ENCODE peak calls at places on chromosome 1, in four cellular contexts. D is heart right ventricle, Q is right lobe of liver, A is breast epithelium. E is an unnamed sample. For H3K4me1, the result is how much of the 10 kb centered on the place peaks cover.

GRCh38 chr1:118304722-118305344 is 119.8 kb upstream of the SPAG17 start:
- DNase-seq in D (no peak), Q (no peak), A (no peak), E (no peak)

GRCh38 chr1:202710070-202711025 is at the start of gene SYT2:
- DNase-seq in D (no peak), Q (no peak), A (no peak), E (peak)

GRCh38 chr1:5968161-5968736 is 24.0 kb downstream of the NPHP4 start:
- DNase-seq in D (no peak), Q (no peak), A (no peak), E (peak)

GRCh38 chr1:82464362-82464931 is 663.7 kb downstream of the ADGRL2 start:
- DNase-seq in D (peak), Q (peak), A (no peak), E (no peak)

GRCh38 chr1:67601539-67601938 is 83.5 kb upstream of the GADD45A start:
- DNase-seq in D (no peak), Q (no peak), A (no peak), E (no peak)

GRCh38 chr1:178011101-178011828 is 41.4 kb upstream of the SEC16B start:
- DNase-seq in D (no peak), Q (no peak), A (no peak), E (no peak)

GRCh38 chr1:3688356-3688755 is 36.0 kb downstream of the TP73 start:
- DNase-seq in D (no peak), Q (no peak), A (no peak), E (no peak)

GRCh38 chr1:93609536-93609935 is 72.1 kb downstream of the BCAR3 start:
- DNase-seq in D (no peak), Q (no peak), A (no peak), E (peak)

GRCh38 chr1:9733160-9733789 is 81.7 kb downstream of the PIK3CD start:
- DNase-seq in D (no peak), Q (no peak), A (no peak), E (peak)

GRCh38 chr1:198809247-198809646 is 170.4 kb downstream of the PTPRC start:
- DNase-seq in D (no peak), Q (no peak), A (no peak), E (no peak)

GRCh38 chr1:7488475-7488842 is 282.6 kb upstream of the VAMP3 start:
- DNase-seq in D (no peak), Q (no peak), A (no peak), E (no peak)
- H3K4me3 ChIP-seq in D (no peak), Q (no peak), A (no peak), E (no peak)

GRCh38 chr1:220880367-220880680 is 1.1 kb downstream of the HLX start:
- DNase-seq in D (no peak), Q (no peak), A (no peak), E (no peak)

GRCh38 chr1:220879090-220879508 is at the start of gene HLX:
- DNase-seq in D (peak), Q (peak), A (peak), E (peak)

GRCh38 chr1:220879509-220880366 is 495 bp downstream of the HLX start:
- DNase-seq in D (peak), Q (peak), A (no peak), E (peak)

GRCh38 chr1:220881918-220882891 is 3.0 kb downstream of the HLX start:
- DNase-seq in D (peak), Q (no peak), A (no peak), E (peak)

GRCh38 chr1:220880726-220881506 is 1.7 kb downstream of the HLX start:
- DNase-seq in D (peak), Q (peak), A (no peak), E (peak)
- H3K4me1 ChIP-seq in D (under half), Q (under half), A (under half), E (under half)

DNA sequence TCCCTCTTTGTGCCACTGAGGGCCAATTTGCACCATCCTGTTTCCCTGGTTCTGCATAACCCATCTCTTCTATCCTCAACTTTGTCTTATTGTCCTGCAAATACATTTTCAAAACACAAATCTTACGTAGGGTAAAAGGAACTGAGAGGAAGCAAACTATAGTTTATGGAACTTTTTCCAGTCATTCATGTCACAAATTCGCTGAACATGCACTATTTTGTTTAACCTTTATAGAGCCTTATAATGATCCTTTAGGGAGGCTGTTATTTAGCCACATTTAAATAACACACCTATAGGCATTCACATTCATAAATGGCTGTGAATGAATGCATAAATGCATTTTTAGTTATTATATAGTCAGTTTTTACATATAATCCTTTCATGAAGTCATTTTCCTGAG is 85.0 kb downstream of the PLPPR5 start:
- DNase-seq in D (no peak), Q (no peak), A (no peak), E (no peak)
- H3K4me3 ChIP-seq in D (no peak), Q (no peak), A (no peak), E (no peak)

DNA sequence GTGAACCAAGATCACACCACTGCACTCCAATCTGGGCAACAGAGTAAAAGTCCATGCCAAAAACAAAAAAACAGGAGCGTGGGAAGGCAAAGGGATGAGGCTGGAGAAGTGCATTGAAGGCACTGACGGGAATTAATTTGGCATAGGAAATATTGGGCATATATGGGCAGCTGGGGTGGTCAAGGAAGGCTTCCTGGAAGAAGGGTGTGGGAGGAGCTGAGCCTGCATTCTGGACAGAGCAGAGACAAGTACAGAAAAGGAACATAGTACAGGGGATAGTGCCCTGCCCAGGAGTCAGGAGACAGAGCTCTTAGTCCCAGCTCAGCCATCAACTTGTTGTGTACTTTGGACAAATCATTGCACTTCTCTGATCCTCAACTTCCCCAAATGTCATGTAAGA is 11.7 kb downstream of the SDC3 start:
- DNase-seq in D (no peak), Q (no peak), A (no peak), E (no peak)
- H3K4me1 ChIP-seq in D (under half), Q (under half), A (under half), E (under half)

DNA sequence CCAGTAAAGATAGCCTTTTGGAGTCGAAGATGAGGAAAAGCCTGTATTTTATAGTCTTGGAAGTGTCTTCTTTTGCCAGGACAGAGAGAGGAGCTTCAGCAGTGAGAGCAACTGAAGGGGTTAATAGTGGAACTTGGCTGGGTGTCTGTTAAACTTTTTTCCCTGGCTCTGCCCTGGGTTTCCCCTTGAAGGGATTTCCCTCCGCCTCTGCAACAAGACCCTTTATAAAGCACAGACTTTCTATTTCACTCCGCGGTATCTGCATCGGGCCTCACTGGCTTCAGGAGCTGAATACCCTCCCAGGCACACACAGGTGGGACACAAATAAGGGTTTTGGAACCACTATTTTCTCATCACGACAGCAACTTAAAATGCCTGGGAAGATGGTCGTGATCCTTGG is at the start of gene VCAM1:
- DNase-seq in D (no peak), Q (no peak), A (no peak), E (no peak)
- H3K4me3 ChIP-seq in D (peak), Q (peak), A (peak), E (peak)

GRCh38 chr1:26719205-26719604 is 23.4 kb downstream of the ARID1A start:
- DNase-seq in D (no peak), Q (no peak), A (no peak), E (no peak)
- H3K4me1 ChIP-seq in D (half or more), Q (half or more), A (under half), E (under half)

GRCh38 chr1:156245451-156246232 is 2.2 kb downstream of the PAQR6 start:
- DNase-seq in D (no peak), Q (no peak), A (no peak), E (no peak)
- H3K4me3 ChIP-seq in D (peak), Q (peak), A (peak), E (no peak)

GRCh38 chr1:27147842-27148518 is 6.9 kb downstream of the SLC9A1 start:
- DNase-seq in D (no peak), Q (no peak), A (no peak), E (no peak)
- H3K4me1 ChIP-seq in D (half or more), Q (under half), A (under half), E (under half)

GRCh38 chr1:111221276-111221632 is 6.3 kb upstream of the CHI3L2 start:
- DNase-seq in D (no peak), Q (no peak), A (no peak), E (no peak)

GRCh38 chr1:111221633-111222286 is 5.8 kb upstream of the CHI3L2 start:
- DNase-seq in D (no peak), Q (no peak), A (no peak), E (no peak)

GRCh38 chr1:111225091-111225490 is 2.4 kb upstream of the CHI3L2 start:
- DNase-seq in D (no peak), Q (no peak), A (no peak), E (no peak)

GRCh38 chr1:111222308-111223125 is 5.0 kb upstream of the CHI3L2 start:
- DNase-seq in D (peak), Q (peak), A (peak), E (peak)

GRCh38 chr1:111223126-111223443 is 4.4 kb upstream of the CHI3L2 start:
- DNase-seq in D (no peak), Q (no peak), A (no peak), E (no peak)
- H3K4me3 ChIP-seq in D (no peak), Q (no peak), A (no peak), E (no peak)

GRCh38 chr1:24403806-24404205 is 9.8 kb downstream of the STPG1 start:
- DNase-seq in D (no peak), Q (no peak), A (no peak), E (no peak)
- H3K4me1 ChIP-seq in D (under half), Q (under half), A (under half), E (under half)